ENCODE peak calls at places on chromosomes 4 and X, in six cellular contexts. W is lower lobe of right lung, T is cardiac muscle cell, L is stomach, K is lung, J is testis. N is an unnamed sample. For H3K4me1, the result is how much of the 10 kb centered on the place peaks cover.

GRCh38 chr4:158778712-158779111 is 9.9 kb downstream of the FNIP2 start:
- DNase-seq in J (no peak), W (no peak), T (no peak), K (peak), L (peak), N (no peak)

GRCh38 chrX:71400710-71401109 is 34.6 kb downstream of the TAF1 start:
- DNase-seq in L (no peak), T (no peak), W (no peak), K (no peak), J (no peak), N (no peak)

GRCh38 chr4:120886183-120886582 is 36.3 kb downstream of the PRDM5 start:
- DNase-seq in T (no peak), K (no peak), W (no peak), J (no peak), L (no peak), N (no peak)

GRCh38 chr4:61201562-61202099 is 1.5 kb downstream of the ADGRL3 start:
- DNase-seq in L (no peak), J (peak), T (peak), W (peak), K (no peak), N (no peak)

GRCh38 chr4:109414938-109415337 is 18.7 kb upstream of the SEC24B start:
- DNase-seq in K (no peak), L (no peak), W (no peak), T (no peak), J (no peak), N (no peak)

GRCh38 chr4:151315212-151315886 is 10.1 kb downstream of the SH3D19 start:
- DNase-seq in T (no peak), W (no peak), K (no peak), L (no peak), J (no peak), N (no peak)

GRCh38 chr4:27096142-27096824 is 235.6 kb downstream of the STIM2 start:
- DNase-seq in W (no peak), L (no peak), J (no peak), K (no peak), T (no peak), N (no peak)

GRCh38 chr4:11263208-11263607 is 165.5 kb downstream of the HS3ST1 start:
- DNase-seq in W (no peak), J (no peak), L (no peak), T (no peak), K (no peak), N (no peak)

GRCh38 chr4:5660185-5660584 is 48.2 kb downstream of the EVC2 start:
- DNase-seq in W (no peak), L (no peak), T (no peak), J (no peak), K (no peak), N (no peak)

GRCh38 chrX:25295466-25295865 is 279.7 kb upstream of the ARX start:
- DNase-seq in W (no peak), J (no peak), L (no peak), K (no peak), T (no peak), N (no peak)

GRCh38 chr4:39375478-39375877 is 9.3 kb upstream of the RFC1 start:
- DNase-seq in J (no peak), W (no peak), T (no peak), K (no peak), L (no peak), N (no peak)

GRCh38 chrX:14913241-14913640 is 40.0 kb downstream of the MOSPD2 start:
- DNase-seq in T (no peak), J (no peak), K (no peak), W (no peak), L (no peak), N (no peak)

GRCh38 chr4:140633951-140634350 is 65.2 kb upstream of the UCP1 start:
- DNase-seq in T (no peak), L (no peak), J (no peak), K (no peak), W (no peak), N (no peak)

GRCh38 chr4:80787306-80787705 is 243.2 kb upstream of the BMP3 start:
- DNase-seq in K (no peak), W (no peak), L (no peak), T (no peak), J (no peak), N (no peak)

GRCh38 chr4:107131295-107131694 is 95.2 kb upstream of the DKK2 start:
- DNase-seq in K (no peak), J (no peak), W (no peak), T (no peak), L (no peak), N (no peak)

GRCh38 chrX:19183777-19184485 is 61.7 kb upstream of the ADGRG2 start:
- DNase-seq in K (no peak), T (peak), W (no peak), J (no peak), L (no peak), N (no peak)

GRCh38 chr4:101153653-101154052 is 193.7 kb downstream of the PPP3CA start:
- DNase-seq in L (no peak), J (no peak), T (no peak), K (no peak), W (no peak), N (no peak)

GRCh38 chr4:115424852-115425251 is 311.4 kb upstream of the NDST4 start:
- DNase-seq in J (no peak), K (no peak), T (no peak), L (no peak), W (no peak), N (no peak)

GRCh38 chr4:188221090-188221489 is 81.8 kb downstream of the TRIML1 start:
- DNase-seq in L (no peak), T (no peak), W (no peak), J (no peak), K (no peak), N (no peak)

GRCh38 chrX:3286196-3286920 is 60.1 kb downstream of the MXRA5 start:
- DNase-seq in T (no peak), W (no peak), L (no peak), K (no peak), J (no peak), N (no peak)

GRCh38 chrX:104253567-104254441 is 929 bp downstream of the ESX1 start:
- DNase-seq in K (no peak), W (no peak), L (no peak), J (peak), T (peak), N (no peak)

GRCh38 chrX:103210056-103210455 is 4.9 kb upstream of the BEX4 start:
- DNase-seq in W (no peak), K (no peak), L (no peak), T (no peak), J (no peak), N (no peak)

GRCh38 chr4:153532227-153532626 is 66.1 kb downstream of the TMEM131L start:
- DNase-seq in T (no peak), L (no peak), W (no peak), K (no peak), J (no peak), N (no peak)

GRCh38 chr4:39026096-39026495 is 6.1 kb downstream of the TMEM156 start:
- DNase-seq in W (no peak), J (no peak), K (no peak), T (no peak), L (no peak), N (no peak)

GRCh38 chr4:8796096-8796495 is 75.5 kb downstream of the HMX1 start:
- DNase-seq in T (no peak), K (no peak), W (no peak), J (no peak), L (no peak), N (no peak)

GRCh38 chr4:182143822-182144620 is 99.2 kb upstream of the TENM3 start:
- DNase-seq in W (no peak), J (peak), K (no peak), T (peak), L (no peak), N (no peak)

GRCh38 chr4:84691170-84691691 is 108.3 kb downstream of the CDS1 start:
- DNase-seq in J (no peak), W (no peak), L (no peak), K (peak), T (no peak), N (no peak)

GRCh38 chr4:144399927-144400326 is 246.0 kb upstream of the HHIP start:
- DNase-seq in J (no peak), L (no peak), W (no peak), K (no peak), T (no peak), N (no peak)

GRCh38 chrX:17065100-17065499 is 118.6 kb downstream of the REPS2 start:
- DNase-seq in J (no peak), K (no peak), W (no peak), T (no peak), L (no peak), N (no peak)

GRCh38 chrX:16462912-16463311 is 187.0 kb upstream of the S100G start:
- DNase-seq in J (no peak), K (no peak), W (no peak), T (no peak), L (no peak), N (no peak)

GRCh38 chrX:15943393-15943792 is 88.8 kb upstream of the AP1S2 start:
- DNase-seq in W (no peak), T (no peak), L (no peak), K (no peak), J (no peak), N (no peak)

GRCh38 chr4:151882072-151882803 is 121.4 kb upstream of the GATB start:
- DNase-seq in T (no peak), W (no peak), J (no peak), L (no peak), K (no peak), N (no peak)

GRCh38 chr4:140937866-140938265 is 181.7 kb upstream of the TBC1D9 start:
- DNase-seq in L (no peak), W (no peak), T (no peak), K (no peak), J (no peak), N (no peak)

GRCh38 chrX:77162777-77163176 is 284.4 kb upstream of the FGF16 start:
- DNase-seq in T (no peak), J (no peak), W (no peak), K (no peak), L (no peak), N (no peak)

GRCh38 chr4:118772149-118773081 is 63.5 kb downstream of the SEC24D start:
- DNase-seq in K (no peak), W (no peak), J (no peak), L (no peak), T (peak), N (peak)

GRCh38 chr4:169150806-169151205 is 120.0 kb downstream of the SH3RF1 start:
- DNase-seq in K (no peak), T (no peak), L (no peak), W (no peak), J (no peak), N (no peak)

GRCh38 chrX:42093756-42094155 is 170.4 kb upstream of the CASK start:
- DNase-seq in W (no peak), J (no peak), L (no peak), K (no peak), T (no peak), N (no peak)

GRCh38 chr4:111449657-111450056 is 695.6 kb upstream of the FAM241A start:
- DNase-seq in K (no peak), W (no peak), L (no peak), J (no peak), T (no peak), N (no peak)

GRCh38 chr4:176409627-176410026 is 89.9 kb downstream of the SPCS3 start:
- DNase-seq in W (no peak), L (no peak), J (no peak), T (no peak), K (no peak), N (no peak)

GRCh38 chr4:89838005-89838404 is 1.0 kb upstream of the SNCA start:
- DNase-seq in T (peak), L (no peak), K (no peak), J (no peak), W (no peak), N (no peak)
- H3K27ac ChIP-seq in T (no peak), L (no peak), K (no peak), J (no peak), W (no peak), N (no peak)

GRCh38 chr4:87044511-87045369 is 109.9 kb downstream of the AFF1 start:
- DNase-seq in J (no peak), W (no peak), T (no peak), K (no peak), L (no peak), N (no peak)

GRCh38 chr4:87047281-87047798 is 112.5 kb downstream of the AFF1 start:
- DNase-seq in W (no peak), T (no peak), L (no peak), K (no peak), J (no peak), N (no peak)

GRCh38 chr4:87045659-87046058 is 110.8 kb downstream of the AFF1 start:
- DNase-seq in T (no peak), W (no peak), L (no peak), J (no peak), K (no peak), N (no peak)

GRCh38 chr4:87042986-87043820 is 108.4 kb downstream of the AFF1 start:
- DNase-seq in T (no peak), J (no peak), W (no peak), K (no peak), L (no peak), N (no peak)

GRCh38 chr4:87046111-87046510 is 111.3 kb downstream of the AFF1 start:
- DNase-seq in T (no peak), L (no peak), J (no peak), K (no peak), W (no peak), N (no peak)
- H3K4me1 ChIP-seq in T (half or more), L (under half), J (under half), K (under half), W (half or more), N (under half)

GRCh38 chr4:26022346-26022891 is 108.4 kb downstream of the SMIM20 start:
- DNase-seq in T (no peak), K (peak), L (peak), W (no peak), J (peak), N (no peak)

GRCh38 chr4:26023191-26023972 is 109.4 kb downstream of the SMIM20 start:
- DNase-seq in K (no peak), J (no peak), L (no peak), W (no peak), T (no peak), N (no peak)

GRCh38 chr4:26020896-26021295 is 106.9 kb downstream of the SMIM20 start:
- DNase-seq in L (no peak), K (no peak), W (no peak), J (no peak), T (no peak), N (no peak)

GRCh38 chr4:26021417-26022345 is 107.7 kb downstream of the SMIM20 start:
- DNase-seq in K (no peak), J (no peak), W (no peak), L (no peak), T (no peak), N (no peak)

DNA sequence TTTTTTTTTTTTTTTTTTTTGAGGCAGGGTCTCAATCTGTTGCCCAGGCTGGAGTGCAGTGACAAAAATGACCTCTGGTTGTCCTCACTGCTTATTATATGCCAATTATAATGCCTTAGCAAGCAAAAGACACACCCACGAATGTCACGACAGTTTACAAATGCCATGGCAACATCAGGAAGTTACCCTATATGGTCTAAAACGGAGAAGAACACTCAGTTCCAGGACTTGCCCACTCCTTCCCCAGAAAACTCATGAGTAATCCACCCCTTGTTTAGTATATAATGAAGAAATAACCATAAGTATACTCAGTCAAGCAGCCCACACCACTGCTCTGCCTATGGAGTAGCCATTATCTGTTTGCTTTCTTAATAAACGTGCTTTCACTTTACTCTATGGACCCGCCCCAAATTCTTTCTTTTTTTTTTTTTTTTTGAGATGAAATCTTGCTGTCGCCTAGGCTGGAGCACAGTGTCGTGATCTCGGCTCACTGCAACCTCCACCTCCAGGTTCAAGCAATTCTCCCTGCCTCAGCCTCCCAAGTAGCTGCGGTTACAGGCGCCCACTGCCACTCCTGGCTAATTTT is 106.2 kb downstream of the SMIM20 start:
- DNase-seq in L (no peak), K (no peak), W (no peak), J (no peak), T (no peak), N (no peak)
- H3K27ac ChIP-seq in L (no peak), K (no peak), W (peak), J (no peak), T (no peak), N (no peak)

GRCh38 chr4:56909083-56909981 is 1.6 kb downstream of the REST start:
- DNase-seq in W (peak), J (peak), L (peak), T (peak), K (peak), N (peak)
- H3K4me1 ChIP-seq in W (half or more), J (under half), L (under half), T (under half), K (under half), N (half or more)

N was measured in CD8-positive, alpha-beta memory T cell.